ENCODE peak calls at places on chromosomes 16 and 17, in six cellular contexts. Z is tibial nerve; M is H1; V is HL-60; H is CD4-positive, alpha-beta T cell; O is psoas muscle. P is an unnamed sample. For H3K27me3, the result is how much of the 10 kb centered on the place peaks cover.

GRCh38 chr16:3472878-3473595 is 22.3 kb downstream of the C16orf90 start:
- DNase-seq in Z (no peak), M (no peak), V (no peak), H (no peak), O (no peak), P (no peak)

GRCh38 chr17:79952265-79952877 is 83.3 kb downstream of the TBC1D16 start:
- DNase-seq in Z (no peak), M (no peak), V (no peak), H (no peak), O (no peak), P (no peak)

GRCh38 chr16:11757671-11758545 is 15.3 kb upstream of the TXNDC11 start:
- DNase-seq in Z (no peak), M (no peak), V (no peak), H (no peak), O (no peak), P (no peak)

GRCh38 chr17:1762906-1763829 is 1.3 kb downstream of the SERPINF1 start:
- DNase-seq in Z (peak), M (no peak), V (no peak), H (no peak), O (peak), P (no peak)

GRCh38 chr17:62847426-62847825 is 39.3 kb upstream of the MARCHF10 start:
- DNase-seq in Z (no peak), M (no peak), V (no peak), H (no peak), O (no peak), P (no peak)

GRCh38 chr17:40178660-40179059 is 1.4 kb downstream of the RAPGEFL1 start:
- DNase-seq in Z (no peak), M (no peak), V (no peak), H (no peak), O (no peak), P (no peak)

GRCh38 chr16:84190731-84191388 is at the start of gene ADAD2:
- DNase-seq in Z (no peak), M (peak), V (no peak), H (no peak), O (no peak), P (no peak)

GRCh38 chr17:39607057-39607850 is 466 bp downstream of the NEUROD2 start:
- DNase-seq in Z (no peak), M (no peak), V (no peak), H (no peak), O (no peak), P (no peak)

GRCh38 chr17:61393904-61394629 is 5.6 kb upstream of the TBX2 start:
- DNase-seq in Z (no peak), M (no peak), V (no peak), H (no peak), O (no peak), P (no peak)

GRCh38 chr17:8611671-8612298 is 18.7 kb downstream of the MYH10 start:
- DNase-seq in Z (no peak), M (no peak), V (no peak), H (no peak), O (no peak), P (no peak)

GRCh38 chr16:7209598-7209997 is 123.0 kb upstream of the RBFOX1 start:
- DNase-seq in Z (no peak), M (no peak), V (no peak), H (no peak), O (no peak), P (no peak)

GRCh38 chr17:37458805-37459204 is 30.9 kb upstream of the DUSP14 start:
- DNase-seq in Z (no peak), M (no peak), V (no peak), H (no peak), O (no peak), P (no peak)

GRCh38 chr17:66542183-66542966 is 240.0 kb downstream of the PRKCA start:
- DNase-seq in Z (no peak), M (no peak), V (no peak), H (no peak), O (no peak), P (no peak)

GRCh38 chr16:81553814-81554675 is 109.4 kb downstream of the CMIP start:
- DNase-seq in Z (no peak), M (no peak), V (no peak), H (no peak), O (no peak), P (no peak)

GRCh38 chr17:78329263-78330059 is 30.4 kb downstream of the SOCS3 start:
- DNase-seq in Z (no peak), M (no peak), V (peak), H (no peak), O (no peak), P (no peak)

GRCh38 chr17:59786213-59786535 is 78.7 kb downstream of the VMP1 start:
- DNase-seq in Z (no peak), M (no peak), V (no peak), H (no peak), O (no peak), P (no peak)

GRCh38 chr17:73819440-73820395 is 175.5 kb upstream of the SDK2 start:
- DNase-seq in Z (no peak), M (no peak), V (no peak), H (no peak), O (no peak), P (no peak)

GRCh38 chr17:72397687-72398086 is 276.9 kb downstream of the SOX9 start:
- DNase-seq in Z (no peak), M (no peak), V (no peak), H (no peak), O (no peak), P (no peak)

GRCh38 chr17:72399023-72399607 is 278.3 kb downstream of the SOX9 start:
- DNase-seq in Z (no peak), M (no peak), V (no peak), H (no peak), O (no peak), P (no peak)

GRCh38 chr17:72396121-72396520 is 275.3 kb downstream of the SOX9 start:
- DNase-seq in Z (no peak), M (no peak), V (no peak), H (no peak), O (no peak), P (no peak)

GRCh38 chr17:72399608-72400487 is 279.0 kb downstream of the SOX9 start:
- DNase-seq in Z (no peak), M (no peak), V (no peak), H (no peak), O (no peak), P (no peak)

GRCh38 chr17:72397223-72397667 is 276.4 kb downstream of the SOX9 start:
- DNase-seq in Z (no peak), M (no peak), V (no peak), H (no peak), O (no peak), P (no peak)
- H3K27me3 ChIP-seq in Z (under half), M (under half), V (under half), H (under half), O (under half), P (under half)

DNA sequence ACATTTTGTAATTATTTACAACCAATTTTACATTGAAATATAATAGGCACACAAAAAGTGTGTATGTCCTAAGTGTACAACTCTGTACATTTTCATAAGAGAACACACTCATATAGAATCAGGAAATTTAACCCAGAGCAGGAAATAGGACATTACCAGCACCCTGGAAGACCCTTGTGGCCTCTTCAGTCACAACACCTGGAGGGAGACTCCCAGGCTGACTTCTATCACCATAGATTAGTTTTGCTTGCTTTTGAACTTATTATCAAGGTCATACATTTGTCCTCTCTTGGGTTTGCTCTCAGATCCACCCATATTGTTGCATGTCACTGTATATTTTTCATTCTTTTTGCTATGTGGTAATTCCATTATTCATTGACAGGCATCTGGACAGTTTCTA is 5.8 kb downstream of the RIPOR1 start:
- DNase-seq in Z (no peak), M (no peak), V (no peak), H (no peak), O (no peak), P (no peak)
- H3K27me3 ChIP-seq in Z (under half), M (half or more), V (under half), H (under half), O (under half), P (under half)

GRCh38 chr17:64148699-64149098 is 18.8 kb upstream of the ERN1 start:
- DNase-seq in Z (no peak), M (no peak), V (no peak), H (no peak), O (peak), P (no peak)
- H3K27me3 ChIP-seq in Z (under half), M (under half), V (under half), H (under half), O (under half), P (under half)

DNA sequence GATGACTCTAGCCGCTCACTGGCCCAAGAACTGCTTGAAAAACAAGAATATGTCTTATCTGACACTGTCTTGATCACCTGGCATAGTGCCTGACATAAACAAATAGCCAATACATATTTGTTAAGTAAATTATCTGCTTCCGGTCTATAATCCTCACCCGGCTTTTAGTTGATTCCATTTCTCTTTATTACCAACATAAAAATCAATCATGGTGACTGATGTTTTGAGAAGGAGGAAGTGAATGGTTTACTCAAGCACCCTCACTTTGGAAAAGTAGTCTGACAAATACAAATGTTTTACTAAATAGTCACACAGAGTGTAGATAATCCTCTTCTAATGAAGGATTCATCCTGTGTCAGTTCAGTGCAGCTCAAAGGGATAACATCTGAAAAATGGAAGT is 47.0 kb downstream of the SKAP1 start:
- DNase-seq in Z (no peak), M (no peak), V (no peak), H (no peak), O (no peak), P (no peak)
- H3K27me3 ChIP-seq in Z (under half), M (under half), V (under half), H (under half), O (under half), P (under half)

GRCh38 chr16:31487720-31488629 is 5.1 kb downstream of the SLC5A2 start:
- DNase-seq in Z (no peak), M (no peak), V (peak), H (peak), O (peak), P (no peak)

GRCh38 chr16:31486036-31486435 is 3.1 kb downstream of the SLC5A2 start:
- DNase-seq in Z (no peak), M (no peak), V (no peak), H (no peak), O (no peak), P (no peak)

GRCh38 chr16:31485571-31485970 is 2.6 kb downstream of the SLC5A2 start:
- DNase-seq in Z (no peak), M (no peak), V (no peak), H (no peak), O (no peak), P (no peak)

GRCh38 chr16:31488630-31489564 is 6.0 kb downstream of the SLC5A2 start:
- DNase-seq in Z (no peak), M (no peak), V (no peak), H (no peak), O (no peak), P (no peak)

DNA sequence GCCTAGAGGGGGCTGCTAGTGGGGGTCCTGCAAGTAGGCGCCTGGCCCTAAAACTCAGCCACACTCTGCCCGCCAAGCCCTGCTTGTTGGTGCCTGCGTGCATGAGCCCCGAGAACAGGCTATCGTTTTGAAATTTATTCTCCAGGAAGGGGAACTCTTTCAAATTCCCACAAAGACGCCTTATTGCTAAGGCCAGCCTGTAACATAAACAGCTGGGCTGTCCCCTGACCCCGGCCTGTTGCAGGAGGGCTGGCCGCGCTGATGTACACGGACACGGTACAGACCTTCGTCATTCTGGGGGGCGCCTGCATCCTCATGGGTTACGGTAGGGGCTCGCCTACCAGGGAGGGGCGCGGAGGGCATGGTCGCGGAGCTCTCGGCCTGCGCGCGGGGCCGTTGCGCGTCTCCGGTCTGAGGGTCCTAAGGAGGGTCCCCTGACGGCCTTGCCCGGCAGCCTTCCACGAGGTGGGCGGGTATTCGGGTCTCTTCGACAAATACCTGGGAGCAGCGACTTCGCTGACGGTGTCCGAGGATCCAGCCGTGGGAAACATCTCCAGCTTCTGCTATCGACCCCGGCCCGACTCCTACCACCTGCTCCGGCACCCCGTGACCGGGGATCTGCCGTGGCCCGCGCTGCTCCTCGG is 4.3 kb downstream of the SLC5A2 start:
- DNase-seq in Z (no peak), M (no peak), V (no peak), H (no peak), O (no peak), P (no peak)
- H3K27me3 ChIP-seq in Z (under half), M (under half), V (under half), H (under half), O (under half), P (under half)

GRCh38 chr16:78792952-78793351 is 693.5 kb downstream of the WWOX start:
- DNase-seq in Z (no peak), M (no peak), V (no peak), H (no peak), O (no peak), P (no peak)
- H3K27me3 ChIP-seq in Z (under half), M (under half), V (under half), H (under half), O (under half), P (under half)

DNA sequence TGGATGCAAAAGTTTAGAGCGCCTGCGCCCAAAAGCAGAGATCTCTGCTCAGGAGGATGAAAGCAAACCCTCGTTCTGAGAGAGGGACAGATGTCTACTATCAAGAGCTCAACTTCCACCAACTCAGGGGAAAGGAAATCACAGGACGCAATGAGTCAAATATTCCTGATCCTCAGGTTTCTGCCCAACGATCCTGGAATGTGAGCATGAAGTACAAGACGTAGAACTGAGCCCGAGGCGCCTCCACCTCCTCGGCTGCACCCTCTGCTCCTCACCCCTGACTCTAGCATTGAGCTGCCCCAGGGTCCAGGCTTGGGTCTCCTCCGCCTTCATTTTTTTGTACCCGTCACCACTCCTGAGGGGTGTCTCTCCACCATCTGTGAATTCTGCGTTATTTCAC is 15.4 kb downstream of the IFT140 start:
- DNase-seq in Z (no peak), M (no peak), V (no peak), H (no peak), O (no peak), P (no peak)
- H3K27me3 ChIP-seq in Z (under half), M (under half), V (under half), H (under half), O (under half), P (under half)